ENCODE peak calls at places on chromosomes 13 and 19, in eight cellular contexts. B is WTC11; L is M059J; F is COR-L47; A is stimulated activated CD4-positive, alpha-beta T cell treated with anti-CD3 and anti-CD28 coated beads, Interleukin-1b, Interleukin-23, amount 100 ng/mL, for 24 hours; K is NCI-H187 treated with DMSO at 0.1 percent for 48 hours; W is cardiac muscle cell; N is AG10803. P is an unnamed sample.

GRCh38 chr13:106443625-106444024 is 91.8 kb downstream of the EFNB2 start:
- DNase-seq in W (no peak), A (no peak), K (no peak), B (no peak), N (no peak), F (no peak), L (no peak), P (no peak)

GRCh38 chr19:1245884-1246816 is 2.2 kb upstream of the MIDN start:
- DNase-seq in W (peak), A (no peak), L (no peak), B (peak), F (no peak), N (no peak), K (no peak), P (no peak)

GRCh38 chr13:61728468-61728867 is 312.8 kb upstream of the PCDH20 start:
- DNase-seq in W (peak), L (no peak), B (no peak), N (peak), F (no peak), K (no peak), A (no peak), P (no peak)

GRCh38 chr13:44713793-44714469 is 137.8 kb upstream of the TSC22D1 start:
- DNase-seq in N (peak), B (no peak), A (no peak), L (peak), F (no peak), W (no peak), K (no peak), P (no peak)

GRCh38 chr13:95233026-95233635 is 68.1 kb downstream of the ABCC4 start:
- DNase-seq in L (no peak), W (no peak), F (no peak), A (no peak), N (peak), B (no peak), K (no peak), P (no peak)

GRCh38 chr13:34993470-34993869 is 51.4 kb downstream of the NBEA start:
- DNase-seq in F (no peak), A (no peak), K (no peak), W (no peak), L (peak), B (no peak), N (no peak), P (no peak)

GRCh38 chr19:41691268-41691970 is 3.3 kb upstream of the CEACAM7 start:
- DNase-seq in F (no peak), K (no peak), L (peak), N (no peak), B (peak), W (no peak), A (no peak), P (peak)

GRCh38 chr13:44792096-44792495 is 197.2 kb downstream of the NUFIP1 start:
- DNase-seq in F (no peak), A (no peak), L (no peak), K (no peak), N (no peak), W (no peak), B (no peak), P (no peak)

GRCh38 chr13:31965361-31966066 is 66.1 kb upstream of the FRY start:
- DNase-seq in N (peak), W (no peak), B (no peak), K (no peak), F (no peak), L (peak), A (no peak), P (no peak)

GRCh38 chr19:56125806-56126590 is 4.9 kb upstream of the ZNF787 start:
- DNase-seq in B (no peak), F (no peak), A (no peak), L (no peak), N (no peak), K (no peak), W (peak), P (no peak)

GRCh38 chr13:97067342-97067895 is 73.1 kb upstream of the OXGR1 start:
- DNase-seq in N (peak), L (no peak), W (no peak), K (no peak), B (no peak), F (no peak), A (no peak), P (no peak)

GRCh38 chr19:10353793-10354391 is 14.5 kb upstream of the ICAM3 start:
- DNase-seq in A (peak), B (peak), F (no peak), W (peak), L (no peak), K (no peak), N (no peak), P (no peak)

GRCh38 chr19:50427997-50428425 is 4.7 kb upstream of the MYBPC2 start:
- DNase-seq in F (no peak), N (peak), K (no peak), B (peak), L (peak), A (no peak), W (peak), P (peak)

GRCh38 chr19:47006496-47006895 is 13.1 kb upstream of the NPAS1 start:
- DNase-seq in K (no peak), L (no peak), F (no peak), W (no peak), B (no peak), A (no peak), N (no peak), P (no peak)

GRCh38 chr13:39561971-39562370 is 41.0 kb downstream of the LHFPL6 start:
- DNase-seq in F (no peak), W (no peak), B (no peak), L (no peak), K (no peak), N (no peak), A (no peak), P (no peak)

GRCh38 chr13:59780058-59780457 is 383.7 kb downstream of the DIAPH3 start:
- DNase-seq in W (no peak), L (no peak), B (no peak), K (no peak), N (no peak), F (no peak), A (no peak), P (no peak)

GRCh38 chr19:19105365-19106060 is 32.8 kb downstream of the TMEM161A start:
- DNase-seq in N (peak), A (no peak), W (peak), F (no peak), B (peak), L (no peak), K (no peak), P (no peak)

GRCh38 chr19:16417660-16418596 is 53.8 kb downstream of the EPS15L1 start:
- DNase-seq in F (peak), N (peak), K (no peak), W (peak), L (peak), A (peak), B (peak), P (peak)

GRCh38 chr19:46537136-46538097 is 41.8 kb upstream of the PNMA8B start:
- DNase-seq in L (peak), N (peak), K (no peak), A (peak), B (peak), W (peak), F (no peak), P (peak)

GRCh38 chr19:42038675-42039074 is 31.3 kb downstream of the GRIK5 start:
- DNase-seq in B (no peak), F (no peak), N (peak), W (no peak), K (peak), L (no peak), A (no peak), P (no peak)

GRCh38 chr13:48635478-48635877 is 18.3 kb upstream of the CYSLTR2 start:
- DNase-seq in B (no peak), F (no peak), N (no peak), A (no peak), W (no peak), K (no peak), L (no peak), P (no peak)

GRCh38 chr19:54172764-54173699 is at the start of gene TMC4:
- DNase-seq in N (peak), K (no peak), L (peak), A (no peak), F (peak), B (peak), W (no peak), P (no peak)

GRCh38 chr19:875265-875879 is 15.9 kb downstream of the CFD start:
- DNase-seq in B (no peak), N (no peak), W (no peak), A (no peak), F (no peak), L (no peak), K (no peak), P (no peak)

GRCh38 chr13:110624766-110625756 is 9.7 kb downstream of the NAXD start:
- DNase-seq in N (no peak), A (no peak), W (no peak), L (no peak), B (no peak), K (no peak), F (no peak), P (no peak)

GRCh38 chr13:33872005-33872351 is 54.0 kb downstream of the RFC3 start:
- DNase-seq in L (no peak), W (no peak), B (no peak), A (no peak), K (no peak), F (no peak), N (no peak), P (no peak)

GRCh38 chr19:35427187-35427586 is 20.9 kb upstream of the FFAR2 start:
- DNase-seq in W (no peak), N (no peak), B (no peak), F (no peak), L (no peak), K (no peak), A (no peak), P (no peak)

GRCh38 chr19:35098413-35099049 is 17.1 kb upstream of the FXYD3 start:
- DNase-seq in A (no peak), K (no peak), B (no peak), F (no peak), L (no peak), N (no peak), W (no peak), P (no peak)

GRCh38 chr19:2385053-2385721 is 25.1 kb downstream of the TMPRSS9 start:
- DNase-seq in K (peak), B (peak), L (peak), W (peak), N (peak), F (peak), A (no peak), P (peak)

GRCh38 chr19:16355293-16356043 is 30.8 kb downstream of the KLF2 start:
- DNase-seq in A (no peak), W (no peak), N (no peak), L (no peak), F (no peak), K (no peak), B (no peak), P (no peak)

P was measured in T follicular helper cell.